ENCODE peak calls at places on chromosomes 13 and 19, in five cellular contexts. One of them, this sample, is unnamed.

GRCh38 chr19:18672606-18673337 is 10.7 kb upstream of the CRTC1 start:
- DNase-seq in NCI-H226: no peak
- DNase-seq in lower leg skin: no peak
- DNase-seq in left lung: no peak
- DNase-seq in NCI-H1092 treated with DMSO at 0.1 percent for 48 hours: no peak
- DNase-seq in this sample: no peak

GRCh38 chr13:105774739-105775460 is 760.6 kb downstream of the EFNB2 start:
- DNase-seq in NCI-H226: no peak
- DNase-seq in lower leg skin: no peak
- DNase-seq in left lung: no peak
- DNase-seq in NCI-H1092 treated with DMSO at 0.1 percent for 48 hours: no peak
- DNase-seq in this sample: no peak

GRCh38 chr13:35630551-35631275 is 154.2 kb upstream of the MAB21L1 start:
- DNase-seq in NCI-H226: no peak
- DNase-seq in lower leg skin: no peak
- DNase-seq in left lung: no peak
- DNase-seq in NCI-H1092 treated with DMSO at 0.1 percent for 48 hours: peak; percentile 16
- DNase-seq in this sample: peak; percentile 60

GRCh38 chr13:100089633-100090032 is 740 bp downstream of the PCCA start:
- DNase-seq in NCI-H226: no peak
- DNase-seq in lower leg skin: no peak
- DNase-seq in left lung: no peak
- DNase-seq in NCI-H1092 treated with DMSO at 0.1 percent for 48 hours: peak; percentile 40
- DNase-seq in this sample: no peak

GRCh38 chr13:91185294-91185863 is 162.1 kb upstream of the MIR17HG start:
- DNase-seq in NCI-H226: no peak
- DNase-seq in lower leg skin: no peak
- DNase-seq in left lung: no peak
- DNase-seq in NCI-H1092 treated with DMSO at 0.1 percent for 48 hours: peak; percentile 58
- DNase-seq in this sample: no peak

GRCh38 chr13:111572956-111573355 is 252.5 kb downstream of the TEX29 start:
- DNase-seq in NCI-H226: no peak
- DNase-seq in lower leg skin: no peak
- DNase-seq in left lung: no peak
- DNase-seq in NCI-H1092 treated with DMSO at 0.1 percent for 48 hours: peak; percentile 100
- DNase-seq in this sample: no peak

GRCh38 chr13:110907951-110908898 is 6.6 kb downstream of the ANKRD10 start:
- DNase-seq in NCI-H226: peak; percentile 52
- DNase-seq in lower leg skin: no peak
- DNase-seq in left lung: no peak
- DNase-seq in NCI-H1092 treated with DMSO at 0.1 percent for 48 hours: peak; percentile 18
- DNase-seq in this sample: no peak

GRCh38 chr19:41392775-41393174 is 4.4 kb downstream of the EXOSC5 start:
- DNase-seq in NCI-H226: no peak
- DNase-seq in lower leg skin: no peak
- DNase-seq in left lung: no peak
- DNase-seq in NCI-H1092 treated with DMSO at 0.1 percent for 48 hours: no peak
- DNase-seq in this sample: no peak

GRCh38 chr19:30155529-30156200 is 213.6 kb downstream of the URI1 start:
- DNase-seq in NCI-H226: no peak
- DNase-seq in lower leg skin: no peak
- DNase-seq in left lung: no peak
- DNase-seq in NCI-H1092 treated with DMSO at 0.1 percent for 48 hours: no peak
- DNase-seq in this sample: no peak

GRCh38 chr13:107743100-107743499 is 472.2 kb downstream of the LIG4 start:
- DNase-seq in NCI-H226: no peak
- DNase-seq in lower leg skin: no peak
- DNase-seq in left lung: no peak
- DNase-seq in NCI-H1092 treated with DMSO at 0.1 percent for 48 hours: no peak
- DNase-seq in this sample: no peak

GRCh38 chr19:49870309-49870901 is 3.0 kb upstream of the PNKP start:
- DNase-seq in NCI-H226: no peak
- DNase-seq in lower leg skin: no peak
- DNase-seq in left lung: no peak
- DNase-seq in NCI-H1092 treated with DMSO at 0.1 percent for 48 hours: no peak
- DNase-seq in this sample: no peak

GRCh38 chr19:6023085-6023682 is 45.2 kb upstream of the RANBP3 start:
- DNase-seq in NCI-H226: peak; percentile 60
- DNase-seq in lower leg skin: no peak
- DNase-seq in left lung: peak; percentile 30
- DNase-seq in NCI-H1092 treated with DMSO at 0.1 percent for 48 hours: no peak
- DNase-seq in this sample: peak; percentile 2

GRCh38 chr13:36382030-36382429 is 35.8 kb upstream of the SPART start:
- DNase-seq in NCI-H226: no peak
- DNase-seq in lower leg skin: no peak
- DNase-seq in left lung: no peak
- DNase-seq in NCI-H1092 treated with DMSO at 0.1 percent for 48 hours: no peak
- DNase-seq in this sample: peak; percentile 1

GRCh38 chr19:46610413-46610775 is 9.3 kb downstream of the CALM3 start:
- DNase-seq in NCI-H226: no peak
- DNase-seq in lower leg skin: no peak
- DNase-seq in left lung: no peak
- DNase-seq in NCI-H1092 treated with DMSO at 0.1 percent for 48 hours: no peak
- DNase-seq in this sample: no peak

GRCh38 chr19:49857061-49857833 is 6.3 kb downstream of the PTOV1 start:
- DNase-seq in NCI-H226: no peak
- DNase-seq in lower leg skin: no peak
- DNase-seq in left lung: no peak
- DNase-seq in NCI-H1092 treated with DMSO at 0.1 percent for 48 hours: no peak
- DNase-seq in this sample: no peak

GRCh38 chr13:108960006-108960405 is 330.6 kb downstream of the MYO16 start:
- DNase-seq in NCI-H226: no peak
- DNase-seq in lower leg skin: no peak
- DNase-seq in left lung: no peak
- DNase-seq in NCI-H1092 treated with DMSO at 0.1 percent for 48 hours: no peak
- DNase-seq in this sample: no peak

GRCh38 chr13:110650436-110650835 is 35.1 kb downstream of the NAXD start:
- DNase-seq in NCI-H226: no peak
- DNase-seq in lower leg skin: peak; percentile 59
- DNase-seq in left lung: peak; percentile 16
- DNase-seq in NCI-H1092 treated with DMSO at 0.1 percent for 48 hours: no peak
- DNase-seq in this sample: no peak

GRCh38 chr19:42250666-42251531 is 4.0 kb downstream of the ERF start:
- DNase-seq in NCI-H226: no peak
- DNase-seq in lower leg skin: no peak
- DNase-seq in left lung: no peak
- DNase-seq in NCI-H1092 treated with DMSO at 0.1 percent for 48 hours: peak; percentile 56
- DNase-seq in this sample: no peak

GRCh38 chr19:50252111-50252886 is 48.9 kb downstream of the MYH14 start:
- DNase-seq in NCI-H226: no peak
- DNase-seq in lower leg skin: no peak
- DNase-seq in left lung: no peak
- DNase-seq in NCI-H1092 treated with DMSO at 0.1 percent for 48 hours: no peak
- DNase-seq in this sample: peak; percentile 11

GRCh38 chr19:15875075-15875474 is 22.8 kb downstream of the CYP4F2 start:
- DNase-seq in NCI-H226: no peak
- DNase-seq in lower leg skin: no peak
- DNase-seq in left lung: no peak
- DNase-seq in NCI-H1092 treated with DMSO at 0.1 percent for 48 hours: no peak
- DNase-seq in this sample: no peak